ENCODE peak calls at places on chromosomes 6 and 20, in seven cellular contexts. U, V, D, W, E, A and B are unnamed samples.

GRCh38 chr20:35279040-35279439 is 1.1 kb upstream of the MMP24OS start:
- DNase-seq in U (no peak), V (no peak), D (no peak), W (no peak), E (no peak), A (no peak), B (no peak)

GRCh38 chr6:16302721-16303552 is 64.5 kb downstream of the GMPR start:
- DNase-seq in U (no peak), V (no peak), D (no peak), W (no peak), E (no peak), A (no peak), B (no peak)

GRCh38 chr6:14540276-14540675 is 422.7 kb downstream of the CD83 start:
- DNase-seq in U (peak; percentile 20), V (peak; percentile 33), D (no peak), W (no peak), E (peak; percentile 4), A (peak; percentile 48), B (no peak)

GRCh38 chr20:2429061-2429460 is 41.5 kb downstream of the SNRPB start:
- DNase-seq in U (no peak), V (no peak), D (no peak), W (no peak), E (no peak), A (no peak), B (no peak)

GRCh38 chr6:27810768-27811298 is 101.4 kb downstream of the OR2B2 start:
- DNase-seq in U (no peak), V (no peak), D (no peak), W (no peak), E (no peak), A (no peak), B (no peak)

GRCh38 chr20:64045346-64046011 is 4.0 kb downstream of the SOX18 start:
- DNase-seq in U (peak; percentile 55), V (peak; percentile 72), D (no peak), W (no peak), E (no peak), A (no peak), B (no peak)

GRCh38 chr6:112222111-112222726 is 32.1 kb downstream of the LAMA4 start:
- DNase-seq in U (no peak), V (no peak), D (no peak), W (no peak), E (peak; percentile 54), A (no peak), B (no peak)

GRCh38 chr6:36118550-36119107 is 11.7 kb upstream of the MAPK13 start:
- DNase-seq in U (no peak), V (no peak), D (peak; percentile 69), W (no peak), E (no peak), A (peak; percentile 45), B (peak; percentile 52)

GRCh38 chr6:148425443-148425842 is 82.8 kb downstream of the SASH1 start:
- DNase-seq in U (no peak), V (no peak), D (no peak), W (no peak), E (no peak), A (no peak), B (no peak)

GRCh38 chr6:31158863-31159855 is 770 bp downstream of the TCF19 start:
- DNase-seq in U (no peak), V (no peak), D (peak; percentile 29), W (no peak), E (peak; percentile 2), A (no peak), B (no peak)

GRCh38 chr6:3987576-3987975 is 91.4 kb downstream of the FAM217A start:
- DNase-seq in U (no peak), V (no peak), D (no peak), W (no peak), E (no peak), A (no peak), B (no peak)

GRCh38 chr6:252775-253526 is 39.3 kb upstream of the DUSP22 start:
- DNase-seq in U (no peak), V (no peak), D (no peak), W (no peak), E (no peak), A (no peak), B (no peak)

GRCh38 chr20:14896569-14896968 is 559.2 kb upstream of the FLRT3 start:
- DNase-seq in U (no peak), V (no peak), D (no peak), W (no peak), E (no peak), A (no peak), B (no peak)

GRCh38 chr6:107185570-107185969 is 70.3 kb upstream of the BEND3 start:
- DNase-seq in U (no peak), V (no peak), D (no peak), W (peak; percentile 21), E (peak; percentile 10), A (no peak), B (no peak)

GRCh38 chr6:54043360-54043759 is 67.9 kb upstream of the MLIP start:
- DNase-seq in U (no peak), V (no peak), D (no peak), W (no peak), E (no peak), A (no peak), B (no peak)

GRCh38 chr20:64237316-64237715 is 18.2 kb upstream of the PCMTD2 start:
- DNase-seq in U (no peak), V (no peak), D (no peak), W (no peak), E (no peak), A (no peak), B (no peak)

GRCh38 chr20:48626938-48627736 is 200.7 kb downstream of the PREX1 start:
- DNase-seq in U (no peak), V (peak; percentile 22), D (no peak), W (no peak), E (no peak), A (no peak), B (no peak)

GRCh38 chr6:119390276-119390793 is 40.8 kb upstream of the MAN1A1 start:
- DNase-seq in U (no peak), V (no peak), D (no peak), W (no peak), E (no peak), A (no peak), B (no peak)

GRCh38 chr20:21166801-21167200 is 40.9 kb downstream of the KIZ start:
- DNase-seq in U (no peak), V (no peak), D (no peak), W (no peak), E (no peak), A (no peak), B (no peak)

GRCh38 chr6:56995347-56995746 is 40.4 kb downstream of the BEND6 start:
- DNase-seq in U (no peak), V (no peak), D (no peak), W (peak; percentile 6), E (no peak), A (no peak), B (no peak)

GRCh38 chr6:112701201-112701600 is 354.1 kb downstream of the RFPL4B start:
- DNase-seq in U (peak; percentile 49), V (peak; percentile 29), D (no peak), W (no peak), E (peak; percentile 30), A (no peak), B (no peak)

GRCh38 chr20:10794765-10795164 is 121.0 kb upstream of the JAG1 start:
- DNase-seq in U (no peak), V (no peak), D (no peak), W (no peak), E (no peak), A (no peak), B (no peak)

GRCh38 chr6:32212076-32212760 is 11.6 kb downstream of the NOTCH4 start:
- DNase-seq in U (no peak), V (no peak), D (no peak), W (no peak), E (no peak), A (no peak), B (no peak)

GRCh38 chr6:138018297-138018696 is 88.9 kb downstream of the PERP start:
- DNase-seq in U (no peak), V (no peak), D (no peak), W (no peak), E (no peak), A (no peak), B (no peak)

GRCh38 chr20:2237059-2237458 is 58.7 kb upstream of the TGM3 start:
- DNase-seq in U (peak; percentile 68), V (peak; percentile 57), D (no peak), W (no peak), E (peak; percentile 97), A (peak; percentile 72), B (peak; percentile 89)

DNA sequence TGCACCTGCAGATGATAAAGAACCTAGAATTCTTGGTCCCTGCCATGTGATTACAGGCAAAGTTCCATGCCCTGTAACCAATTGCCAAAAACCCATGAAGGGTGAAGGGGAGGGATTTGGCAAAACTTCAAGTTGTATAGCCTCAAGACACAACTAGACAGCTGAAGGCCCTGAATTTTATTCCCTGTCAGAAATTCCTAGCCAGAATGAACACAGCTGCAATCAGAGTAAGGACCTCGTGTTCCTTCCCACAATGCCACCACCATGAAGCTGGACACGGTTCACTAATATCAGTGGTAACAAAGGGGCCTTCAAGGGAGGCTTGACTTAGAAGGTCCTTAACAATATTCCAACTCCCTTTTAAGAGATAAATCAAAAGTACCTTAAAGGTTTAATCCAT is 22.5 kb upstream of the IRAK1BP1 start:
- DNase-seq in U (no peak), V (no peak), D (no peak), W (no peak), E (no peak), A (no peak), B (no peak)
- H3K27ac ChIP-seq in U (no peak overlapping the region), V (no peak overlapping the region), D (no peak overlapping the region), W (no peak overlapping the region), E (no peak overlapping the region), A (no peak overlapping the region), B (no peak overlapping the region)

GRCh38 chr20:44735816-44736169 is 9.9 kb upstream of the KCNK15 start:
- DNase-seq in U (no peak), V (no peak), D (no peak), W (no peak), E (no peak), A (no peak), B (no peak)
- H3K27ac ChIP-seq in U (peak overlapping the region; percentile 53), V (no peak overlapping the region), D (no peak overlapping the region), W (peak overlapping the region; percentile 57), E (no peak overlapping the region), A (no peak overlapping the region), B (no peak overlapping the region)

DNA sequence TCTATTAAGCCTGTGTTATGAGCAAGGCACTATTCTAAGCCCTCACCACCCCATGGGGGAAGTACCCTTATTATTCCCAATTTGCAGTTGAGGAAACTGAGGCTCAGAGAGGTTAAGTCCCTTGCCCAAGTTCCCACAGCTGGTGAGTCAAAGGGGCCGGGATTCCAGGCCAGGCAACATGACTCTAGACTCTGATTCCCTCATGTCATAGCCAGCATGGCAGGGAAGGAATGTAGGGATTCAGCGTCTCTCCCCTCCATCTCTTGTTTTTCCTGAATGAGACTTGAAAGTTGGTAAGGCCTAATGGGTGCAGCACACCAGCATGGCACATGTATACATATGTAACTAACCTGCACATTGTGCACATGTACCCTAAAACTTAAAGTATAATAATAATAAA is 6.7 kb downstream of the C6orf132 start:
- DNase-seq in U (no peak), V (no peak), D (no peak), W (no peak), E (no peak), A (no peak), B (no peak)
- H3K27ac ChIP-seq in U (no peak overlapping the region), V (no peak overlapping the region), D (no peak overlapping the region), W (no peak overlapping the region), E (no peak overlapping the region), A (no peak overlapping the region), B (peak overlapping the region; percentile 94)

DNA sequence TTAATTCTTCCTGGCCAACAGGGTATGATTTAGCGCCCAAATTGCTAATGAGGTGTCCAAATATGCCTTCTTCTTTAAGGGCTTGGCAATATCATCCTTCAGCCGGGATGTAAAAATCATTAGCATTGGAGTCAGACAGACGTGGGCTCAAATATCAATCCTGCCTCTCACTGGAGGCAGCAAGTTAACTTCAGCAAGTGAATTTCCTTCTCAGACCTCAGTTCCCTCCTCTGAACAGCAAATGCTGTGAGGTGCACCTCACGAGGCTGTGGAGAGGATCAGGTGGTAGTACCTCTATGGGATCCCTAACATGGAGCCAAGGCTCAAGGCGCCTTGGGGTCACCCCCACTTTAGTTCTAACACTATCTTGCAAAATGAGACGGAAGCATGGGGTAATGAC is 27.5 kb downstream of the NEDD9 start:
- DNase-seq in U (no peak), V (no peak), D (no peak), W (no peak), E (no peak), A (no peak), B (no peak)
- H3K27ac ChIP-seq in U (no peak overlapping the region), V (peak overlapping the region; percentile 37), D (no peak overlapping the region), W (peak overlapping the region; percentile 94), E (no peak overlapping the region), A (no peak overlapping the region), B (no peak overlapping the region)